ENCODE peak calls at places on chromosomes 1 and 21, in seven cellular contexts. S, Q, I, A, C, D and M are unnamed samples.

GRCh38 chr1:24110642-24111263 is 1.2 kb downstream of the MYOM3 start:
- DNase-seq in C (no peak), A (no peak), D (no peak), S (no peak), Q (no peak), I (no peak), M (peak)

GRCh38 chr1:94783342-94784264 is 36.6 kb upstream of the SLC44A3 start:
- DNase-seq in I (no peak), D (no peak), S (peak), Q (no peak), A (peak), C (no peak), M (peak)

GRCh38 chr1:247913786-247914185 is 6.3 kb upstream of the OR2T8 start:
- DNase-seq in A (no peak), S (no peak), D (no peak), C (no peak), Q (no peak), I (no peak), M (no peak)

GRCh38 chr1:18943162-18943561 is 13.3 kb downstream of the IFFO2 start:
- DNase-seq in A (no peak), I (no peak), D (no peak), C (no peak), Q (no peak), S (no peak), M (no peak)

GRCh38 chr1:86541859-86542258 is 5.0 kb upstream of the CLCA4 start:
- DNase-seq in C (no peak), I (no peak), Q (no peak), A (no peak), S (no peak), D (no peak), M (no peak)

GRCh38 chr1:2942410-2942809 is 78.9 kb upstream of the ACTRT2 start:
- DNase-seq in C (no peak), Q (no peak), A (no peak), I (no peak), D (no peak), S (no peak), M (peak)

GRCh38 chr21:41251961-41252642 is 64.5 kb upstream of the FAM3B start:
- DNase-seq in A (no peak), S (no peak), I (no peak), D (no peak), C (no peak), Q (no peak), M (no peak)

GRCh38 chr21:27725916-27726315 is 759.0 kb upstream of the ADAMTS5 start:
- DNase-seq in A (no peak), I (no peak), D (no peak), S (no peak), Q (no peak), C (no peak), M (no peak)

GRCh38 chr1:209454340-209455014 is 129.0 kb upstream of the CAMK1G start:
- DNase-seq in A (no peak), C (no peak), S (no peak), D (no peak), I (no peak), Q (no peak), M (no peak)

GRCh38 chr1:171653796-171654704 is 1.6 kb upstream of the MYOC start:
- DNase-seq in C (no peak), D (no peak), A (no peak), I (no peak), Q (no peak), S (no peak), M (no peak)